ENCODE peak calls at places on chromosome 2, in five cellular contexts. One of them, this sample, is unnamed.

GRCh38 chr2:47890711-47891368 is 15.5 kb downstream of the FBXO11 start:
- DNase-seq in esophagus muscularis mucosa: no peak
- DNase-seq in PC-3: no peak
- DNase-seq in PC-9: no peak
- DNase-seq in IMR-90: no peak
- DNase-seq in this sample: no peak

GRCh38 chr2:60312618-60313017 is 240.8 kb downstream of the BCL11A start:
- DNase-seq in IMR-90: no peak
- DNase-seq in PC-3: no peak
- DNase-seq in PC-9: no peak
- DNase-seq in esophagus muscularis mucosa: no peak
- DNase-seq in this sample: no peak

GRCh38 chr2:66679422-66679821 is 244.5 kb downstream of the MEIS1 start:
- DNase-seq in esophagus muscularis mucosa: no peak
- DNase-seq in PC-3: no peak
- DNase-seq in PC-9: no peak
- DNase-seq in IMR-90: no peak
- DNase-seq in this sample: no peak

GRCh38 chr2:60318544-60318943 is 234.9 kb downstream of the BCL11A start:
- DNase-seq in esophagus muscularis mucosa: no peak
- DNase-seq in PC-9: no peak
- DNase-seq in PC-3: no peak
- DNase-seq in IMR-90: no peak
- DNase-seq in this sample: no peak

GRCh38 chr2:236960516-236960915 is 125.2 kb upstream of the COPS8 start:
- DNase-seq in IMR-90: no peak
- DNase-seq in esophagus muscularis mucosa: no peak
- DNase-seq in PC-3: no peak
- DNase-seq in PC-9: no peak
- DNase-seq in this sample: no peak

GRCh38 chr2:207219716-207220414 is 54.1 kb upstream of the KLF7 start:
- DNase-seq in PC-9: peak; percentile 19
- DNase-seq in esophagus muscularis mucosa: peak; percentile 31
- DNase-seq in IMR-90: peak; percentile 88
- DNase-seq in PC-3: peak; percentile 93
- DNase-seq in this sample: no peak

GRCh38 chr2:206296128-206296527 is 21.7 kb downstream of the ZDBF2 start:
- DNase-seq in esophagus muscularis mucosa: no peak
- DNase-seq in IMR-90: peak; percentile 17
- DNase-seq in PC-9: no peak
- DNase-seq in PC-3: peak; percentile 75
- DNase-seq in this sample: peak; percentile 19

GRCh38 chr2:60351802-60352201 is 201.7 kb downstream of the BCL11A start:
- DNase-seq in esophagus muscularis mucosa: peak; percentile 77
- DNase-seq in PC-3: no peak
- DNase-seq in IMR-90: no peak
- DNase-seq in PC-9: no peak
- DNase-seq in this sample: no peak

GRCh38 chr2:112136081-112136480 is 2.1 kb upstream of the FBLN7 start:
- DNase-seq in PC-3: no peak
- DNase-seq in IMR-90: no peak
- DNase-seq in esophagus muscularis mucosa: no peak
- DNase-seq in PC-9: no peak
- DNase-seq in this sample: no peak

GRCh38 chr2:104254017-104254416 is 599.9 kb upstream of the POU3F3 start:
- DNase-seq in IMR-90: no peak
- DNase-seq in esophagus muscularis mucosa: no peak
- DNase-seq in PC-9: no peak
- DNase-seq in PC-3: peak; percentile 6
- DNase-seq in this sample: no peak

GRCh38 chr2:237694423-237695194 is 67.2 kb downstream of the LRRFIP1 start:
- DNase-seq in esophagus muscularis mucosa: no peak
- DNase-seq in PC-9: peak; percentile 37
- DNase-seq in PC-3: no peak
- DNase-seq in IMR-90: no peak
- DNase-seq in this sample: no peak

GRCh38 chr2:12931211-12931844 is 214.6 kb downstream of the TRIB2 start:
- DNase-seq in esophagus muscularis mucosa: no peak
- DNase-seq in IMR-90: peak; percentile 63
- DNase-seq in PC-9: no peak
- DNase-seq in PC-3: peak; percentile 67
- DNase-seq in this sample: no peak

GRCh38 chr2:110755494-110756078 is 23.2 kb downstream of the ACOXL start:
- DNase-seq in IMR-90: peak; percentile 16
- DNase-seq in PC-9: no peak
- DNase-seq in PC-3: peak; percentile 51
- DNase-seq in esophagus muscularis mucosa: no peak
- DNase-seq in this sample: no peak

GRCh38 chr2:206858972-206859739 is 80.2 kb upstream of the CPO start:
- DNase-seq in PC-9: no peak
- DNase-seq in PC-3: no peak
- DNase-seq in IMR-90: no peak
- DNase-seq in esophagus muscularis mucosa: no peak
- DNase-seq in this sample: no peak

GRCh38 chr2:85353876-85354285 is 447 bp downstream of the RETSAT start:
- DNase-seq in PC-3: peak; percentile 51
- DNase-seq in PC-9: peak; percentile 34
- DNase-seq in esophagus muscularis mucosa: no peak
- DNase-seq in IMR-90: peak; percentile 6
- DNase-seq in this sample: no peak

GRCh38 chr2:145123606-145124005 is 603.7 kb upstream of the ZEB2 start:
- DNase-seq in esophagus muscularis mucosa: no peak
- DNase-seq in PC-9: no peak
- DNase-seq in IMR-90: peak; percentile 33
- DNase-seq in PC-3: no peak
- DNase-seq in this sample: no peak

GRCh38 chr2:218003994-218004419 is 1.2 kb upstream of the TNS1 start:
- DNase-seq in esophagus muscularis mucosa: peak; percentile 93
- DNase-seq in IMR-90: peak; percentile 95
- DNase-seq in PC-9: no peak
- DNase-seq in PC-3: no peak
- DNase-seq in this sample: no peak

GRCh38 chr2:41949541-41950439 is 98.0 kb upstream of the PKDCC start:
- DNase-seq in IMR-90: no peak
- DNase-seq in PC-3: no peak
- DNase-seq in PC-9: no peak
- DNase-seq in esophagus muscularis mucosa: no peak
- DNase-seq in this sample: no peak

GRCh38 chr2:170651603-170652002 is 63.5 kb upstream of the SP5 start:
- DNase-seq in IMR-90: no peak
- DNase-seq in PC-9: no peak
- DNase-seq in PC-3: no peak
- DNase-seq in esophagus muscularis mucosa: no peak
- DNase-seq in this sample: no peak

GRCh38 chr2:237940828-237941227 is 26.0 kb upstream of the UBE2F start:
- DNase-seq in esophagus muscularis mucosa: no peak
- DNase-seq in PC-9: no peak
- DNase-seq in PC-3: no peak
- DNase-seq in IMR-90: no peak
- DNase-seq in this sample: no peak

GRCh38 chr2:29225814-29226213 is 110.6 kb downstream of the CLIP4 start:
- DNase-seq in esophagus muscularis mucosa: no peak
- DNase-seq in PC-3: no peak
- DNase-seq in IMR-90: no peak
- DNase-seq in PC-9: no peak
- DNase-seq in this sample: no peak

GRCh38 chr2:82395531-82395930 is 2063.5 kb downstream of the SUCLG1 start:
- DNase-seq in esophagus muscularis mucosa: no peak
- DNase-seq in IMR-90: no peak
- DNase-seq in PC-9: no peak
- DNase-seq in PC-3: no peak
- DNase-seq in this sample: no peak

GRCh38 chr2:70822843-70823629 is 2.6 kb upstream of the CLEC4F start:
- DNase-seq in IMR-90: no peak
- DNase-seq in esophagus muscularis mucosa: no peak
- DNase-seq in PC-3: no peak
- DNase-seq in PC-9: no peak
- DNase-seq in this sample: no peak

GRCh38 chr2:241315879-241316700 is at the start of gene SEPTIN2:
- DNase-seq in esophagus muscularis mucosa: peak; percentile 96
- DNase-seq in PC-9: no peak
- DNase-seq in IMR-90: peak; percentile 28
- DNase-seq in PC-3: peak; percentile 12
- DNase-seq in this sample: no peak

GRCh38 chr2:39730685-39731302 is 48.3 kb downstream of the THUMPD2 start:
- DNase-seq in PC-9: no peak
- DNase-seq in PC-3: peak; percentile 66
- DNase-seq in esophagus muscularis mucosa: no peak
- DNase-seq in IMR-90: peak; percentile 35
- DNase-seq in this sample: no peak

GRCh38 chr2:275457-275856 is 10.7 kb downstream of the ACP1 start:
- DNase-seq in IMR-90: no peak
- DNase-seq in esophagus muscularis mucosa: no peak
- DNase-seq in PC-9: no peak
- DNase-seq in PC-3: no peak
- DNase-seq in this sample: no peak

GRCh38 chr2:72949642-72950041 is 32.3 kb downstream of the EMX1 start:
- DNase-seq in PC-3: no peak
- DNase-seq in IMR-90: peak; percentile 39
- DNase-seq in esophagus muscularis mucosa: no peak
- DNase-seq in PC-9: no peak
- DNase-seq in this sample: no peak

GRCh38 chr2:30611572-30611971 is 164.5 kb downstream of the LCLAT1 start:
- DNase-seq in PC-9: no peak
- DNase-seq in PC-3: no peak
- DNase-seq in esophagus muscularis mucosa: no peak
- DNase-seq in IMR-90: no peak
- DNase-seq in this sample: no peak

GRCh38 chr2:195543902-195544894 is 112.8 kb upstream of the SLC39A10 start:
- DNase-seq in PC-3: peak; percentile 91
- DNase-seq in IMR-90: peak; percentile 93
- DNase-seq in PC-9: no peak
- DNase-seq in esophagus muscularis mucosa: no peak
- DNase-seq in this sample: no peak

GRCh38 chr2:8545676-8546318 is 136.1 kb upstream of the ID2 start:
- DNase-seq in PC-9: no peak
- DNase-seq in IMR-90: no peak
- DNase-seq in PC-3: no peak
- DNase-seq in esophagus muscularis mucosa: no peak
- DNase-seq in this sample: no peak

GRCh38 chr2:17646838-17647701 is 106.5 kb downstream of the SMC6 start:
- DNase-seq in IMR-90: no peak
- DNase-seq in PC-3: no peak
- DNase-seq in PC-9: no peak
- DNase-seq in esophagus muscularis mucosa: peak; percentile 83
- DNase-seq in this sample: no peak

GRCh38 chr2:56523815-56524214 is 340.0 kb downstream of the CCDC85A start:
- DNase-seq in PC-3: peak; percentile 36
- DNase-seq in PC-9: no peak
- DNase-seq in IMR-90: no peak
- DNase-seq in esophagus muscularis mucosa: no peak
- DNase-seq in this sample: no peak

GRCh38 chr2:236947896-236948295 is 137.8 kb upstream of the COPS8 start:
- DNase-seq in PC-3: no peak
- DNase-seq in IMR-90: no peak
- DNase-seq in PC-9: no peak
- DNase-seq in esophagus muscularis mucosa: peak; percentile 57
- DNase-seq in this sample: no peak

GRCh38 chr2:141186413-141187062 is 944.3 kb downstream of the LRP1B start:
- DNase-seq in PC-3: no peak
- DNase-seq in esophagus muscularis mucosa: no peak
- DNase-seq in PC-9: no peak
- DNase-seq in IMR-90: no peak
- DNase-seq in this sample: no peak

GRCh38 chr2:15399241-15399640 is 161.9 kb downstream of the NBAS start:
- DNase-seq in PC-9: no peak
- DNase-seq in PC-3: no peak
- DNase-seq in esophagus muscularis mucosa: no peak
- DNase-seq in IMR-90: no peak
- DNase-seq in this sample: no peak

GRCh38 chr2:26847663-26848335 is at the start of gene DPYSL5:
- DNase-seq in PC-3: no peak
- DNase-seq in IMR-90: no peak
- DNase-seq in esophagus muscularis mucosa: peak; percentile 53
- DNase-seq in PC-9: no peak
- DNase-seq in this sample: no peak
- H3K4me3 ChIP-seq in PC-3: peak within 1 kb of the TSS; percentile 57
- H3K4me3 ChIP-seq in IMR-90: no peak within 1 kb of the TSS
- H3K4me3 ChIP-seq in esophagus muscularis mucosa: peak within 1 kb of the TSS; percentile 56
- H3K4me3 ChIP-seq in PC-9: no peak within 1 kb of the TSS
- H3K4me3 ChIP-seq in this sample: peak within 1 kb of the TSS; percentile 29

GRCh38 chr2:226726546-226726945 is 73.1 kb downstream of the IRS1 start:
- DNase-seq in esophagus muscularis mucosa: peak; percentile 66
- DNase-seq in PC-3: peak; percentile 40
- DNase-seq in PC-9: no peak
- DNase-seq in IMR-90: peak; percentile 63
- DNase-seq in this sample: no peak
- TF ChIP-seq CTCF in esophagus muscularis mucosa: no peak
- TF ChIP-seq CTCF in PC-3: no peak
- TF ChIP-seq CTCF in PC-9: no peak
- TF ChIP-seq CTCF in IMR-90: no peak
- TF ChIP-seq CTCF in this sample: no peak

GRCh38 chr2:172100080-172101007 is 2.4 kb downstream of the DLX2 start:
- DNase-seq in esophagus muscularis mucosa: peak; percentile 79
- DNase-seq in IMR-90: no peak
- DNase-seq in PC-9: peak; percentile 37
- DNase-seq in PC-3: no peak
- DNase-seq in this sample: no peak
- H3K27me3 ChIP-seq in esophagus muscularis mucosa: peaks cover 100% of the 10 kb centered on the region
- H3K27me3 ChIP-seq in IMR-90: no peaks in the 10 kb centered on the region
- H3K27me3 ChIP-seq in PC-9: no peaks in the 10 kb centered on the region
- H3K27me3 ChIP-seq in PC-3: no peaks in the 10 kb centered on the region
- H3K27me3 ChIP-seq in this sample: peaks cover 53% of the 10 kb centered on the region

GRCh38 chr2:26846334-26846863 is 1.5 kb upstream of the DPYSL5 start:
- DNase-seq in PC-9: peak; percentile 57
- DNase-seq in IMR-90: peak; percentile 69
- DNase-seq in esophagus muscularis mucosa: peak; percentile 91
- DNase-seq in PC-3: peak; percentile 85
- DNase-seq in this sample: peak; percentile 5
- H3K4me3 ChIP-seq in PC-9: no peak overlapping the region
- H3K4me3 ChIP-seq in IMR-90: no peak overlapping the region
- H3K4me3 ChIP-seq in esophagus muscularis mucosa: peak overlapping the region; percentile 2
- H3K4me3 ChIP-seq in PC-3: no peak overlapping the region
- H3K4me3 ChIP-seq in this sample: no peak overlapping the region

GRCh38 chr2:5991305-5991968 is 299.3 kb downstream of the SOX11 start:
- DNase-seq in IMR-90: peak; percentile 6
- DNase-seq in esophagus muscularis mucosa: peak; percentile 78
- DNase-seq in PC-9: no peak
- DNase-seq in PC-3: no peak
- DNase-seq in this sample: no peak
- TF ChIP-seq CTCF in IMR-90: no peak
- TF ChIP-seq CTCF in esophagus muscularis mucosa: no peak
- TF ChIP-seq CTCF in PC-9: no peak
- TF ChIP-seq CTCF in PC-3: no peak
- TF ChIP-seq CTCF in this sample: no peak